ENCODE peak calls at places on chromosomes 5 and 9, in ten cellular contexts. F is fibroblast of the aortic adventitia; C is thyroid gland; Y is NCI-H2081; J is suprapubic skin; V is CD4-positive, alpha-beta T cell; B is T-cell; Z is Right ventricle myocardium superior; S is cardiac septum; N is right atrium auricular region. U is an unnamed sample.

GRCh38 chr9:93094294-93095204 is 1.5 kb upstream of the CARD19 start:
- DNase-seq in Z (peak; percentile 81), V (no peak), F (no peak), S (peak; percentile 77), J (peak; percentile 83), B (no peak), Y (no peak), N (peak; percentile 72), C (peak; percentile 60), U (no peak)

GRCh38 chr5:179164331-179165311 is 104.4 kb downstream of the ZNF354C start:
- DNase-seq in C (no peak), V (no peak), Y (no peak), J (peak; percentile 37), Z (peak; percentile 18), S (peak; percentile 65), F (no peak), B (no peak), N (no peak), U (no peak)

GRCh38 chr9:880725-881124 is 39.2 kb downstream of the DMRT1 start:
- DNase-seq in Y (no peak), F (no peak), C (no peak), N (no peak), Z (no peak), V (no peak), S (no peak), J (no peak), B (no peak), U (no peak)

GRCh38 chr9:135290086-135290485 is 189.5 kb upstream of the PPP1R26 start:
- DNase-seq in V (no peak), B (no peak), Z (peak; percentile 70), N (no peak), S (peak; percentile 78), C (no peak), Y (no peak), J (peak; percentile 32), F (no peak), U (no peak)

GRCh38 chr5:77971965-77972544 is 195.9 kb upstream of the TBCA start:
- DNase-seq in S (no peak), J (no peak), V (no peak), Y (peak; percentile 93), C (no peak), B (no peak), F (no peak), Z (no peak), N (no peak), U (peak; percentile 96)

GRCh38 chr9:2276296-2276695 is 261.1 kb downstream of the SMARCA2 start:
- DNase-seq in Y (no peak), N (no peak), S (no peak), F (no peak), Z (no peak), B (no peak), C (no peak), V (no peak), J (no peak), U (no peak)

GRCh38 chr9:113381909-113382411 is 5.2 kb upstream of the HDHD3 start:
- DNase-seq in J (no peak), Z (no peak), C (peak; percentile 87), Y (no peak), S (no peak), V (no peak), N (no peak), F (no peak), B (no peak), U (no peak)

GRCh38 chr5:150347003-150347402 is 10.5 kb upstream of the TCOF1 start:
- DNase-seq in N (no peak), B (no peak), S (no peak), Z (no peak), J (no peak), F (no peak), C (no peak), Y (no peak), V (no peak), U (no peak)

GRCh38 chr9:119307471-119307870 is 61.8 kb downstream of the BRINP1 start:
- DNase-seq in C (no peak), Z (no peak), S (no peak), B (no peak), F (no peak), N (no peak), J (no peak), V (no peak), Y (no peak), U (no peak)

GRCh38 chr5:111680737-111681413 is 76.1 kb downstream of the NREP start:
- DNase-seq in N (peak; percentile 73), Y (peak; percentile 73), J (peak; percentile 78), F (peak; percentile 99), S (no peak), Z (no peak), V (no peak), C (peak; percentile 28), B (no peak), U (no peak)

GRCh38 chr5:55533806-55534435 is 843 bp downstream of the PLPP1 start:
- DNase-seq in S (no peak), C (peak; percentile 65), F (peak; percentile 35), Y (peak; percentile 50), N (no peak), B (no peak), V (no peak), Z (no peak), J (peak; percentile 63), U (no peak)

GRCh38 chr9:126471084-126471611 is 142.6 kb upstream of the LMX1B start:
- DNase-seq in B (peak; percentile 60), Y (no peak), N (peak; percentile 77), S (peak; percentile 94), J (peak; percentile 88), F (peak; percentile 42), Z (peak; percentile 86), C (peak; percentile 29), V (peak; percentile 60), U (no peak)

GRCh38 chr9:37246825-37247224 is 126.5 kb downstream of the ZCCHC7 start:
- DNase-seq in Z (no peak), J (no peak), Y (no peak), V (no peak), N (no peak), B (no peak), C (no peak), S (no peak), F (no peak), U (no peak)

GRCh38 chr5:169997736-169998284 is 17.5 kb upstream of the INSYN2B start:
- DNase-seq in Y (no peak), C (no peak), Z (no peak), F (no peak), V (no peak), J (no peak), N (no peak), B (no peak), S (peak; percentile 20), U (no peak)

GRCh38 chr5:171616002-171616780 is 169.4 kb upstream of the SMIM23 start:
- DNase-seq in C (no peak), B (no peak), F (no peak), Z (no peak), Y (no peak), S (no peak), N (no peak), V (no peak), J (no peak), U (no peak)

GRCh38 chr9:37976714-37977477 is 73.0 kb upstream of the SLC25A51 start:
- DNase-seq in B (no peak), C (no peak), Z (no peak), F (peak; percentile 93), S (no peak), Y (no peak), N (no peak), V (no peak), J (no peak), U (no peak)

GRCh38 chr9:29958469-29958868 is 2385.2 kb upstream of the C9orf72 start:
- DNase-seq in S (no peak), Z (no peak), N (no peak), Y (no peak), J (no peak), F (no peak), B (no peak), V (no peak), C (no peak), U (no peak)

GRCh38 chr5:74916831-74917710 is 50.9 kb upstream of the FAM169A start:
- DNase-seq in F (peak; percentile 6), N (no peak), C (no peak), V (no peak), S (no peak), J (no peak), Z (no peak), Y (peak; percentile 4), B (no peak), U (no peak)

GRCh38 chr9:94772654-94773303 is 46.3 kb downstream of the AOPEP start:
- DNase-seq in J (no peak), F (peak; percentile 43), C (no peak), V (no peak), S (no peak), B (no peak), N (no peak), Z (no peak), Y (peak; percentile 98), U (peak; percentile 13)

GRCh38 chr9:18424132-18424531 is 49.8 kb upstream of the ADAMTSL1 start:
- DNase-seq in Z (no peak), F (no peak), V (no peak), B (no peak), C (no peak), S (no peak), Y (no peak), N (no peak), J (no peak), U (no peak)

GRCh38 chr5:26310415-26310814 is 728.0 kb downstream of the CDH9 start:
- DNase-seq in N (no peak), V (no peak), B (no peak), C (no peak), Y (no peak), S (no peak), Z (no peak), J (no peak), F (no peak), U (no peak)